ENCODE peak calls at places on chromosome 20, in ten cellular contexts. Z, X, C, J, T, A, G, F, W and H are unnamed samples.

GRCh38 chr20:32829291-32830005 is 9.7 kb downstream of the MAPRE1 start:
- DNase-seq in A (no peak), C (no peak), J (peak), Z (no peak), W (no peak), T (no peak), F (no peak), G (no peak), X (no peak), H (no peak)

GRCh38 chr20:15011631-15012030 is 674.2 kb upstream of the FLRT3 start:
- DNase-seq in C (no peak), G (no peak), T (no peak), A (no peak), F (no peak), W (no peak), Z (no peak), X (no peak), J (no peak), H (no peak)

GRCh38 chr20:33657704-33658095 is 4.4 kb upstream of the C20orf144 start:
- DNase-seq in W (no peak), G (no peak), A (no peak), F (no peak), Z (no peak), T (no peak), J (no peak), X (peak), C (no peak), H (no peak)

GRCh38 chr20:49982346-49983122 is at the start of gene SNAI1:
- DNase-seq in F (peak), J (peak), A (peak), Z (peak), W (peak), T (peak), G (no peak), X (peak), C (no peak), H (peak)

GRCh38 chr20:36228809-36229208 is 7.5 kb upstream of the AAR2 start:
- DNase-seq in Z (no peak), T (no peak), G (no peak), A (no peak), F (no peak), W (no peak), C (no peak), J (no peak), X (no peak), H (no peak)

GRCh38 chr20:10502098-10502526 is 67.0 kb downstream of the SLX4IP start:
- DNase-seq in Z (no peak), A (no peak), G (no peak), T (no peak), W (no peak), F (no peak), C (no peak), J (no peak), X (no peak), H (no peak)

GRCh38 chr20:12970372-12970821 is 38.4 kb upstream of the SPTLC3 start:
- DNase-seq in F (no peak), G (no peak), J (peak), C (no peak), A (peak), Z (peak), W (no peak), X (no peak), T (peak), H (no peak)

GRCh38 chr20:18138639-18139583 is 1.2 kb downstream of the KAT14 start:
- DNase-seq in C (no peak), W (no peak), G (no peak), F (no peak), T (no peak), Z (no peak), A (no peak), J (no peak), X (no peak), H (no peak)

GRCh38 chr20:40781979-40782378 is 92.9 kb upstream of the MAFB start:
- DNase-seq in Z (no peak), C (no peak), T (no peak), A (no peak), G (no peak), X (no peak), J (no peak), F (no peak), W (no peak), H (no peak)

GRCh38 chr20:32536861-32537656 is 48.1 kb downstream of the NOL4L start:
- DNase-seq in G (no peak), W (peak), C (no peak), T (no peak), Z (no peak), A (no peak), F (peak), J (no peak), X (peak), H (no peak)

GRCh38 chr20:13325033-13325432 is 104.0 kb downstream of the ISM1 start:
- DNase-seq in A (no peak), X (no peak), C (no peak), W (no peak), G (no peak), Z (peak), F (no peak), T (no peak), J (peak), H (no peak)

GRCh38 chr20:56368351-56369134 is 9.8 kb downstream of the FAM210B start:
- DNase-seq in J (no peak), Z (no peak), W (no peak), G (no peak), A (no peak), T (no peak), X (no peak), F (no peak), C (no peak), H (no peak)

GRCh38 chr20:9068232-9068781 is 580 bp upstream of the PLCB4 start:
- DNase-seq in F (peak), W (no peak), J (no peak), C (no peak), G (no peak), Z (no peak), X (peak), T (no peak), A (no peak), H (no peak)

GRCh38 chr20:17863577-17864292 is 104.9 kb downstream of the SNX5 start:
- DNase-seq in A (peak), G (no peak), J (no peak), W (no peak), Z (no peak), T (no peak), F (peak), C (no peak), X (peak), H (no peak)

GRCh38 chr20:38355161-38356012 is 9.1 kb downstream of the LBP start:
- DNase-seq in G (no peak), C (no peak), F (no peak), Z (no peak), W (no peak), X (no peak), T (no peak), A (no peak), J (no peak), H (no peak)

GRCh38 chr20:14536738-14537137 is 199.3 kb upstream of the FLRT3 start:
- DNase-seq in X (no peak), F (no peak), A (no peak), C (no peak), W (no peak), G (no peak), J (peak), T (no peak), Z (no peak), H (no peak)

GRCh38 chr20:57661201-57662027 is 41.2 kb upstream of the ZBP1 start:
- DNase-seq in Z (no peak), W (no peak), T (no peak), G (no peak), C (no peak), J (no peak), A (no peak), F (no peak), X (peak), H (peak)

GRCh38 chr20:2140561-2140960 is 38.9 kb downstream of the STK35 start:
- DNase-seq in X (no peak), C (no peak), J (peak), Z (peak), W (no peak), T (no peak), A (peak), G (no peak), F (peak), H (peak)

GRCh38 chr20:33627577-33628216 is 34.4 kb upstream of the C20orf144 start:
- DNase-seq in X (no peak), J (no peak), C (no peak), T (no peak), A (no peak), Z (no peak), F (no peak), W (no peak), G (no peak), H (no peak)

GRCh38 chr20:41476446-41476845 is 109.8 kb upstream of the EMILIN3 start:
- DNase-seq in T (no peak), A (no peak), F (no peak), Z (no peak), C (no peak), W (no peak), G (no peak), J (no peak), X (no peak), H (no peak)

GRCh38 chr20:64082821-64083379 is 1.3 kb downstream of the LKAAEAR1 start:
- DNase-seq in F (no peak), T (no peak), Z (no peak), W (no peak), J (no peak), C (no peak), G (no peak), A (no peak), X (no peak), H (no peak)
- TF ChIP-seq CTCF in F (no peak), T (no peak), Z (no peak), W (no peak), J (no peak), C (no peak), G (no peak), A (no peak), X (no peak), H (no peak)

GRCh38 chr20:25484911-25485511 is 77.5 kb downstream of the GINS1 start:
- DNase-seq in J (no peak), C (no peak), Z (peak), A (no peak), X (no peak), T (no peak), F (no peak), G (no peak), W (no peak), H (no peak)

GRCh38 chr20:25486377-25486776 is 78.9 kb downstream of the GINS1 start:
- DNase-seq in T (no peak), J (peak), W (no peak), X (no peak), C (no peak), A (no peak), F (no peak), G (no peak), Z (peak), H (no peak)

GRCh38 chr20:25483431-25484132 is 76.1 kb downstream of the GINS1 start:
- DNase-seq in F (no peak), T (no peak), C (no peak), X (no peak), A (no peak), G (no peak), W (no peak), Z (no peak), J (no peak), H (no peak)

GRCh38 chr20:25485872-25486271 is 78.4 kb downstream of the GINS1 start:
- DNase-seq in C (no peak), G (no peak), F (no peak), Z (no peak), A (no peak), T (no peak), J (no peak), W (no peak), X (no peak), H (no peak)

DNA sequence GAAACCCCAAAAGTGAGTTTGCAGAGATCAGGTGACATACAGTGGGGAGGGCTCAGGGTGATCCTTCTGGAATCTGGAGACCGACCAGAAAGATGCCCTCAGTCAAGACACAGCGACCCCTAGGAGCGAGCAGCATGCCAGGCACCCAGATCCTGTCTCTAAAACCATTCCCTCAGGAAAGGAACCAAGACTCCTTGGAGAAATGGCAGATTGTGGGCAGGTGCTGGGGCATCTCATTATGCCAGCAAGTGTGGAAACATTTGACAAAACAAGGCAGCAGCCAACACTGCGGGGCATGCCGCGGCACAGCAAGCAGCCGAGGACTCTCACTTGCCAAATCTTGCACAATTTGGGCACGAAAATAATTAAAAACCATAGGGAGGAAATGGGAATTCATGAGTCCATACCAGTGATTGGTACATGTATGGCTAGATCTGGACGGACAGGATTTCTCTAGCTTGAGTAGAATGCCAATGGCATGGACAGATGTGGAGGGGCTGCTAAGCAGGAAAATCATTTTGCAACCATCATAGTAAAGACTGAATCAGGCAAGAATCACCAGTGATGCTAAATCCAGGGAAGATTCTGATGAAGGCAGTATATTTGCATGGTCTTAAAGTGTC is 76.9 kb downstream of the GINS1 start:
- DNase-seq in X (no peak), J (no peak), A (no peak), C (no peak), G (no peak), Z (no peak), F (no peak), W (no peak), T (no peak), H (no peak)
- TF ChIP-seq CTCF in X (no peak), J (no peak), A (no peak), C (no peak), G (no peak), Z (no peak), F (no peak), W (no peak), T (no peak), H (no peak)

DNA sequence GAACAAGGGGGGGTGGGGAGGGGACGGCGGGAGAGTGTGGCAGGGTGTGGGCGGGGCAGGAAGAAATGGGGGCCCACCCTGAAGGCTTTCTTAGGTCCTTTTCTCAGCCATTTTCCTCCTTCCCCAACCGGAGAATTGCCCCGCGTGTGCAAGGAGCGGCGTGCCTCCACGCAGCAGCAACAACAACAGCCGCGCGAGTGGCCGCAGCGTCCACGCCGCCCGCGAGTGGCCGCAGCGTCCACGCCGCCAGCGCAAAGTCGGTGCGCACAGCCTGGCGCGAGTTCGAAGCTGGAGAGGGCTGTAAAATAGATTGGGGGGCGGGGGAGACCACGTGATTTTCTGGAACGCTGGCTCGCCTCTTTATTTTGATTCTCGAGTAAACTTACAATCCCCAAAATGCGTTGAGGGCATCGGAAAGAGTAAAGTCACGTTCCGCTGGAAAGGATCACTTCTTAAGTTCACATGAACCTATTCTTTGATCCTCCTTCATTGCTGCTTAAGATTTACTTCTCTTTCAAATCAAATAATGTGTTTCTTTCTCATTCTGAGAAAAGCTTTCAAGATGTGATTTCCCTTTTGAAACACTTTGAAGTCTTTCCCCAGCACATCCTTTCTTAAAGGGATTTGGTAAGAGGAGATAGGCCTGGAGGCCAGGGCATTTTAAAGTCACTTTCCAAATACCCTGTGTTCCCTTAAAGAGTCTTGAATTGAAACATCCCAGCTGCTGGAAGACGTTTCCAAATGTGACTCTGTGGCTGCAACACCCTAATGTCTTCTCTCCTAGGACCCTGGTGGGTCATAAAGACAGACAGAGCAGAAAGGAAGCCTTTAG is 66.7 kb upstream of the ZNF217 start:
- DNase-seq in Z (peak), W (peak), G (no peak), C (no peak), F (peak), T (no peak), X (peak), A (no peak), J (peak), H (peak)
- TF ChIP-seq CTCF in Z (no peak), W (no peak), G (no peak), C (no peak), F (no peak), T (no peak), X (no peak), A (no peak), J (no peak), H (no peak)

DNA sequence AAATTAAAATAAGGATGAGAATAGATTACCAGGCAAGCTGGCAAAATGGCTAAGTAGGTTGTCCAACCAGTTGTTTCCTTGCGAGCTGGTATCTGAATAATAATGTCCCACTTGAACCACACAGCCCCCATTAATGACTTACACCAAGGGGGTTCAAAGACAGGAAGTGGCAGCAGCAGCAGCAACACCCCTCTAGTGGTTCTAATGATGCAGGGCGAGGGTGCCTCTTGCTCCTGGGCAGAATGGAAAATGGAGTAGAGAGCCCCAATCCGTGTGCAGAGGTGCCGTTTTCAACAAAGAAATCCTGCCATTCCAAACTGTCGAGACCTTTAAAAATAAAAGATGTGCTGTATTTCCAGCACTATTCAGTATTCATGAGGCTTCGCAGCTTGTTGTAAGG is 218.1 kb downstream of the TSHZ2 start:
- DNase-seq in X (no peak), W (no peak), Z (no peak), C (no peak), J (no peak), A (no peak), G (no peak), F (no peak), T (no peak), H (no peak)
- TF ChIP-seq CTCF in X (no peak), W (no peak), Z (no peak), C (no peak), J (no peak), A (no peak), G (no peak), F (no peak), T (no peak), H (no peak)

GRCh38 chr20:45791668-45792512 is at the start of the genes DNTTIP1 and WFDC3:
- DNase-seq in C (peak), Z (peak), W (peak), A (peak), J (peak), F (peak), T (peak), G (peak), X (peak), H (peak)
- TF ChIP-seq CTCF in C (no peak), Z (no peak), W (no peak), A (peak), J (no peak), F (no peak), T (no peak), G (no peak), X (no peak), H (peak)